ENCODE peak calls at places on chromosomes 5 and 9, in seven cellular contexts. One of them, this sample, is unnamed.

GRCh38 chr5:42495908-42496307 is 72.7 kb downstream of the GHR start:
- DNase-seq in neuronal stem cell: no peak
- DNase-seq in H1: no peak
- DNase-seq in IMR-90: no peak
- DNase-seq in trophoblast cell: no peak
- DNase-seq in mesendoderm: no peak
- DNase-seq in mesenchymal stem cell: peak
- DNase-seq in this sample: no peak

GRCh38 chr5:139903805-139904565 is 108.4 kb downstream of the PSD2 start:
- DNase-seq in neuronal stem cell: peak
- DNase-seq in H1: no peak
- DNase-seq in IMR-90: no peak
- DNase-seq in trophoblast cell: no peak
- DNase-seq in mesendoderm: peak
- DNase-seq in mesenchymal stem cell: peak
- DNase-seq in this sample: peak

GRCh38 chr5:102681403-102681983 is 73.6 kb upstream of the PAM start:
- DNase-seq in neuronal stem cell: peak
- DNase-seq in H1: peak
- DNase-seq in IMR-90: peak
- DNase-seq in trophoblast cell: peak
- DNase-seq in mesendoderm: peak
- DNase-seq in mesenchymal stem cell: peak
- DNase-seq in this sample: peak

GRCh38 chr5:149038336-149039075 is 24.4 kb downstream of the SH3TC2 start:
- DNase-seq in neuronal stem cell: no peak
- DNase-seq in H1: no peak
- DNase-seq in IMR-90: no peak
- DNase-seq in trophoblast cell: no peak
- DNase-seq in mesendoderm: no peak
- DNase-seq in mesenchymal stem cell: no peak
- DNase-seq in this sample: no peak

GRCh38 chr5:19880859-19881436 is 107.1 kb downstream of the CDH18 start:
- DNase-seq in neuronal stem cell: no peak
- DNase-seq in H1: no peak
- DNase-seq in IMR-90: no peak
- DNase-seq in trophoblast cell: no peak
- DNase-seq in mesendoderm: peak
- DNase-seq in mesenchymal stem cell: no peak
- DNase-seq in this sample: no peak

GRCh38 chr5:40413747-40414146 is 266.0 kb upstream of the PTGER4 start:
- DNase-seq in neuronal stem cell: no peak
- DNase-seq in H1: no peak
- DNase-seq in IMR-90: peak
- DNase-seq in trophoblast cell: no peak
- DNase-seq in mesendoderm: no peak
- DNase-seq in mesenchymal stem cell: peak
- DNase-seq in this sample: no peak

GRCh38 chr9:93950619-93951601 is 4.2 kb downstream of the BARX1 start:
- DNase-seq in neuronal stem cell: no peak
- DNase-seq in H1: no peak
- DNase-seq in IMR-90: no peak
- DNase-seq in trophoblast cell: no peak
- DNase-seq in mesendoderm: peak
- DNase-seq in mesenchymal stem cell: peak
- DNase-seq in this sample: peak

GRCh38 chr9:69744688-69745380 is 15.0 kb downstream of the PTAR1 start:
- DNase-seq in neuronal stem cell: no peak
- DNase-seq in H1: no peak
- DNase-seq in IMR-90: peak
- DNase-seq in trophoblast cell: no peak
- DNase-seq in mesendoderm: no peak
- DNase-seq in mesenchymal stem cell: no peak
- DNase-seq in this sample: no peak

GRCh38 chr5:68187268-68188055 is 28.1 kb upstream of the PIK3R1 start:
- DNase-seq in neuronal stem cell: peak
- DNase-seq in H1: peak
- DNase-seq in IMR-90: peak
- DNase-seq in trophoblast cell: no peak
- DNase-seq in mesendoderm: peak
- DNase-seq in mesenchymal stem cell: peak
- DNase-seq in this sample: peak

GRCh38 chr9:136750526-136750925 is 2.2 kb upstream of the LCN6 start:
- DNase-seq in neuronal stem cell: no peak
- DNase-seq in H1: no peak
- DNase-seq in IMR-90: peak
- DNase-seq in trophoblast cell: no peak
- DNase-seq in mesendoderm: no peak
- DNase-seq in mesenchymal stem cell: no peak
- DNase-seq in this sample: no peak

GRCh38 chr9:91500509-91501011 is 76.9 kb upstream of the NFIL3 start:
- DNase-seq in neuronal stem cell: no peak
- DNase-seq in H1: no peak
- DNase-seq in IMR-90: peak
- DNase-seq in trophoblast cell: no peak
- DNase-seq in mesendoderm: no peak
- DNase-seq in mesenchymal stem cell: peak
- DNase-seq in this sample: no peak

GRCh38 chr5:76332102-76332501 is 71.0 kb upstream of the IQGAP2 start:
- DNase-seq in neuronal stem cell: no peak
- DNase-seq in H1: no peak
- DNase-seq in IMR-90: no peak
- DNase-seq in trophoblast cell: no peak
- DNase-seq in mesendoderm: no peak
- DNase-seq in mesenchymal stem cell: no peak
- DNase-seq in this sample: no peak

GRCh38 chr9:126847051-126847450 is 13.4 kb upstream of the ZBTB34 start:
- DNase-seq in neuronal stem cell: no peak
- DNase-seq in H1: no peak
- DNase-seq in IMR-90: no peak
- DNase-seq in trophoblast cell: no peak
- DNase-seq in mesendoderm: no peak
- DNase-seq in mesenchymal stem cell: no peak
- DNase-seq in this sample: no peak

GRCh38 chr9:70101265-70101664 is 57.6 kb downstream of the MAMDC2 start:
- DNase-seq in neuronal stem cell: no peak
- DNase-seq in H1: no peak
- DNase-seq in IMR-90: peak
- DNase-seq in trophoblast cell: no peak
- DNase-seq in mesendoderm: no peak
- DNase-seq in mesenchymal stem cell: peak
- DNase-seq in this sample: no peak

GRCh38 chr5:17000296-17000939 is 64.3 kb upstream of the MYO10 start:
- DNase-seq in neuronal stem cell: no peak
- DNase-seq in H1: no peak
- DNase-seq in IMR-90: peak
- DNase-seq in trophoblast cell: peak
- DNase-seq in mesendoderm: peak
- DNase-seq in mesenchymal stem cell: peak
- DNase-seq in this sample: no peak

GRCh38 chr9:128593039-128593438 is 40.7 kb downstream of the SPTAN1 start:
- DNase-seq in neuronal stem cell: no peak
- DNase-seq in H1: no peak
- DNase-seq in IMR-90: no peak
- DNase-seq in trophoblast cell: no peak
- DNase-seq in mesendoderm: no peak
- DNase-seq in mesenchymal stem cell: no peak
- DNase-seq in this sample: no peak

GRCh38 chr9:21096172-21096900 is 18.6 kb upstream of the IFNB1 start:
- DNase-seq in neuronal stem cell: no peak
- DNase-seq in H1: no peak
- DNase-seq in IMR-90: peak
- DNase-seq in trophoblast cell: peak
- DNase-seq in mesendoderm: no peak
- DNase-seq in mesenchymal stem cell: peak
- DNase-seq in this sample: no peak

GRCh38 chr5:73625905-73626811 is at the start of gene ARHGEF28:
- DNase-seq in neuronal stem cell: peak
- DNase-seq in H1: no peak
- DNase-seq in IMR-90: peak
- DNase-seq in trophoblast cell: no peak
- DNase-seq in mesendoderm: peak
- DNase-seq in mesenchymal stem cell: peak
- DNase-seq in this sample: peak

GRCh38 chr5:172939045-172939444 is 20.2 kb upstream of the RPL26L1 start:
- DNase-seq in neuronal stem cell: no peak
- DNase-seq in H1: no peak
- DNase-seq in IMR-90: peak
- DNase-seq in trophoblast cell: no peak
- DNase-seq in mesendoderm: peak
- DNase-seq in mesenchymal stem cell: peak
- DNase-seq in this sample: peak

GRCh38 chr9:76373173-76373771 is 21.0 kb downstream of the RFK start:
- DNase-seq in neuronal stem cell: no peak
- DNase-seq in H1: no peak
- DNase-seq in IMR-90: peak
- DNase-seq in trophoblast cell: peak
- DNase-seq in mesendoderm: no peak
- DNase-seq in mesenchymal stem cell: peak
- DNase-seq in this sample: no peak

GRCh38 chr9:90342607-90343006 is 300.0 kb downstream of the DIRAS2 start:
- DNase-seq in neuronal stem cell: no peak
- DNase-seq in H1: no peak
- DNase-seq in IMR-90: no peak
- DNase-seq in trophoblast cell: no peak
- DNase-seq in mesendoderm: no peak
- DNase-seq in mesenchymal stem cell: no peak
- DNase-seq in this sample: no peak

DNA sequence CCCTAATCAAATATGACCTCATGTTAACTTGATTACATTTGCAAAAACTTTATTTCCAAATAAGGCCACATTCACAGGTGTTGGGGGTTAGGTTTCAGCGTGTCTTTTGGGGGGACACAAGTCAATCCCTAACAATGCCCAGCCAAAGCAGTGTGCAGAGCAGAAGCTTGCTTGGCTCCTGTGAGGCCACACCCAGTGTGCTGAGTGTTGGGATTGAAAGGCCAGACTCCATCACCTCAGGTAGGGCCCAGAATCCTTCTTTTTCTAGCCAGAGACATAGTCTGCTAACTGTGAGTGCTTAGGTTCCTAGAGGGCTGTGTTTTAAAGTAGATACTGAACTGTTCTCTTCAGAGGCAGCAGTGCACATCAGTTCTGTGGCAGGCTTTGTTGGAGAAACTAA is 27.9 kb downstream of the KDM4C start:
- DNase-seq in neuronal stem cell: no peak
- DNase-seq in H1: no peak
- DNase-seq in IMR-90: no peak
- DNase-seq in trophoblast cell: no peak
- DNase-seq in mesendoderm: no peak
- DNase-seq in mesenchymal stem cell: no peak
- DNase-seq in this sample: no peak
- H2BK5ac ChIP-seq in neuronal stem cell: no peak
- H2BK5ac ChIP-seq in H1: no peak
- H2BK5ac ChIP-seq in IMR-90: no peak
- H2BK5ac ChIP-seq in trophoblast cell: no peak
- H2BK5ac ChIP-seq in mesendoderm: no peak
- H2BK5ac ChIP-seq in mesenchymal stem cell: no peak
- H2BK5ac ChIP-seq in this sample: no peak

GRCh38 chr9:35401011-35401410 is 88.9 kb upstream of the RUSC2 start:
- DNase-seq in neuronal stem cell: no peak
- DNase-seq in H1: no peak
- DNase-seq in IMR-90: no peak
- DNase-seq in trophoblast cell: no peak
- DNase-seq in mesendoderm: no peak
- DNase-seq in mesenchymal stem cell: no peak
- DNase-seq in this sample: no peak

GRCh38 chr9:35407846-35408245 is 82.1 kb upstream of the RUSC2 start:
- DNase-seq in neuronal stem cell: no peak
- DNase-seq in H1: no peak
- DNase-seq in IMR-90: no peak
- DNase-seq in trophoblast cell: no peak
- DNase-seq in mesendoderm: no peak
- DNase-seq in mesenchymal stem cell: no peak
- DNase-seq in this sample: no peak

GRCh38 chr9:35406183-35406959 is 83.5 kb upstream of the RUSC2 start:
- DNase-seq in neuronal stem cell: peak
- DNase-seq in H1: peak
- DNase-seq in IMR-90: no peak
- DNase-seq in trophoblast cell: peak
- DNase-seq in mesendoderm: peak
- DNase-seq in mesenchymal stem cell: peak
- DNase-seq in this sample: peak
- H2BK5ac ChIP-seq in neuronal stem cell: no peak
- H2BK5ac ChIP-seq in H1: no peak
- H2BK5ac ChIP-seq in IMR-90: no peak
- H2BK5ac ChIP-seq in trophoblast cell: no peak
- H2BK5ac ChIP-seq in mesendoderm: no peak
- H2BK5ac ChIP-seq in mesenchymal stem cell: no peak
- H2BK5ac ChIP-seq in this sample: no peak

GRCh38 chr5:72531496-72532190 is 24.4 kb upstream of the ZNF366 start:
- DNase-seq in neuronal stem cell: no peak
- DNase-seq in H1: no peak
- DNase-seq in IMR-90: no peak
- DNase-seq in trophoblast cell: peak
- DNase-seq in mesendoderm: no peak
- DNase-seq in mesenchymal stem cell: peak
- DNase-seq in this sample: no peak
- H2BK5ac ChIP-seq in neuronal stem cell: no peak
- H2BK5ac ChIP-seq in H1: no peak
- H2BK5ac ChIP-seq in IMR-90: no peak
- H2BK5ac ChIP-seq in trophoblast cell: peak
- H2BK5ac ChIP-seq in mesendoderm: no peak
- H2BK5ac ChIP-seq in mesenchymal stem cell: no peak
- H2BK5ac ChIP-seq in this sample: no peak

GRCh38 chr9:95732803-95733686 is 142.4 kb upstream of the ERCC6L2 start:
- DNase-seq in neuronal stem cell: no peak
- DNase-seq in H1: no peak
- DNase-seq in IMR-90: no peak
- DNase-seq in trophoblast cell: no peak
- DNase-seq in mesendoderm: no peak
- DNase-seq in mesenchymal stem cell: peak
- DNase-seq in this sample: no peak

GRCh38 chr9:95729669-95730368 is 145.7 kb upstream of the ERCC6L2 start:
- DNase-seq in neuronal stem cell: no peak
- DNase-seq in H1: no peak
- DNase-seq in IMR-90: no peak
- DNase-seq in trophoblast cell: no peak
- DNase-seq in mesendoderm: no peak
- DNase-seq in mesenchymal stem cell: no peak
- DNase-seq in this sample: no peak

GRCh38 chr9:95733687-95734659 is 141.5 kb upstream of the ERCC6L2 start:
- DNase-seq in neuronal stem cell: no peak
- DNase-seq in H1: no peak
- DNase-seq in IMR-90: no peak
- DNase-seq in trophoblast cell: no peak
- DNase-seq in mesendoderm: no peak
- DNase-seq in mesenchymal stem cell: no peak
- DNase-seq in this sample: no peak

GRCh38 chr9:95729066-95729465 is 146.4 kb upstream of the ERCC6L2 start:
- DNase-seq in neuronal stem cell: no peak
- DNase-seq in H1: no peak
- DNase-seq in IMR-90: no peak
- DNase-seq in trophoblast cell: no peak
- DNase-seq in mesendoderm: no peak
- DNase-seq in mesenchymal stem cell: no peak
- DNase-seq in this sample: no peak

DNA sequence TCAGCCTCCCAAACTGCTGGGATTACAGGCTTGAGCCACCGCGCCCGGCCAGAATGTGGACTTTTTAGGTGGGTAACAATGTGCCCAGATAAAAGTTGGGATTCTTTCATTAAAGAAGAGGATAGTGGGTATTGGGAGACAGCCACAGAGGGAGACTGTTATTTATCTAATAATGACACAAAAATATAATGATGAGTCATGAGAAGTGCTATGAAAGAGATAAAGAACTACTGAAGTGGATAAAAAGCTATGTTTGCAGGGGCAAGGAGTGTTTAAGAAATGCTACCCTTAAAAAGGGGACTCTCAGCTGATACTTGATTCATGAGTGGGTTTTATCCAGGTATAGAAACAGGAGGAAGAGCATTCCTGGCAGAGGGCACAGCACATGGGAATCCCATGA is 143.6 kb upstream of the ERCC6L2 start:
- DNase-seq in neuronal stem cell: no peak
- DNase-seq in H1: no peak
- DNase-seq in IMR-90: no peak
- DNase-seq in trophoblast cell: no peak
- DNase-seq in mesendoderm: no peak
- DNase-seq in mesenchymal stem cell: no peak
- DNase-seq in this sample: no peak
- H2BK5ac ChIP-seq in neuronal stem cell: no peak
- H2BK5ac ChIP-seq in H1: no peak
- H2BK5ac ChIP-seq in IMR-90: no peak
- H2BK5ac ChIP-seq in trophoblast cell: no peak
- H2BK5ac ChIP-seq in mesendoderm: no peak
- H2BK5ac ChIP-seq in mesenchymal stem cell: no peak
- H2BK5ac ChIP-seq in this sample: no peak

This sample was measured in H9.